ENCODE peak calls at places on chromosomes 1 and 21, in six cellular contexts. U is SK-N-SH, S is mammary epithelial cell, Z is GM23248, N is DND-41, P is H9. J is an unnamed sample. For H3K9me3, the result is how much of the 10 kb centered on the place peaks cover.

GRCh38 chr21:28773036-28773435 is 219.6 kb downstream of the LTN1 start:
- DNase-seq in U (no peak), S (no peak), Z (peak), N (no peak), P (no peak), J (no peak)

GRCh38 chr21:9780441-9780937 is 740.9 kb upstream of the TPTE start:
- DNase-seq in U (no peak), S (no peak), Z (no peak), N (no peak), P (no peak), J (no peak)

GRCh38 chr1:111571987-111572386 is 47.6 kb upstream of the RAP1A start:
- DNase-seq in U (no peak), S (no peak), Z (peak), N (no peak), P (no peak), J (no peak)

GRCh38 chr21:44985441-44986401 is 45.9 kb downstream of the SLX9 start:
- DNase-seq in U (peak), S (no peak), Z (no peak), N (no peak), P (no peak), J (no peak)

GRCh38 chr1:225428879-225429455 is 1.1 kb upstream of the LBR start:
- DNase-seq in U (no peak), S (no peak), Z (peak), N (no peak), P (no peak), J (no peak)

GRCh38 chr1:57824535-57824934 is 400.7 kb upstream of the DAB1 start:
- DNase-seq in U (peak), S (peak), Z (no peak), N (no peak), P (no peak), J (no peak)

GRCh38 chr1:221989741-221990140 is 247.9 kb upstream of the DUSP10 start:
- DNase-seq in U (no peak), S (no peak), Z (no peak), N (no peak), P (no peak), J (no peak)

GRCh38 chr1:22826630-22827580 is 116.3 kb downstream of the EPHB2 start:
- DNase-seq in U (no peak), S (peak), Z (peak), N (no peak), P (peak), J (no peak)

GRCh38 chr1:68624233-68624632 is 127.4 kb upstream of the DEPDC1 start:
- DNase-seq in U (no peak), S (peak), Z (peak), N (no peak), P (no peak), J (no peak)

GRCh38 chr21:45972716-45973474 is 8.7 kb upstream of the COL6A1 start:
- DNase-seq in U (peak), S (no peak), Z (peak), N (no peak), P (no peak), J (no peak)

GRCh38 chr1:155007253-155007828 is 4.7 kb downstream of the ZBTB7B start:
- DNase-seq in U (no peak), S (no peak), Z (no peak), N (no peak), P (no peak), J (no peak)

GRCh38 chr21:39125752-39126485 is 57.3 kb downstream of the PSMG1 start:
- DNase-seq in U (peak), S (peak), Z (peak), N (peak), P (peak), J (no peak)

GRCh38 chr1:201468501-201468843 is 516 bp downstream of the PHLDA3 start:
- DNase-seq in U (peak), S (no peak), Z (peak), N (peak), P (no peak), J (no peak)

GRCh38 chr1:19582318-19582717 is 61.8 kb upstream of the NBL1 start:
- DNase-seq in U (peak), S (peak), Z (peak), N (peak), P (peak), J (no peak)

GRCh38 chr1:84840346-84840745 is 52.7 kb downstream of the LPAR3 start:
- DNase-seq in U (no peak), S (no peak), Z (no peak), N (no peak), P (no peak), J (no peak)

GRCh38 chr1:108643492-108644333 is 17.2 kb downstream of the HENMT1 start:
- DNase-seq in U (peak), S (peak), Z (peak), N (peak), P (no peak), J (peak)

GRCh38 chr21:46517361-46517760 is 58.7 kb downstream of the DIP2A start:
- DNase-seq in U (no peak), S (no peak), Z (no peak), N (no peak), P (no peak), J (no peak)

GRCh38 chr1:202852163-202852904 is 36.6 kb downstream of the RABIF start:
- DNase-seq in U (peak), S (peak), Z (peak), N (peak), P (peak), J (no peak)

GRCh38 chr1:68347415-68347814 is 102.3 kb downstream of the RPE65 start:
- DNase-seq in U (no peak), S (no peak), Z (no peak), N (no peak), P (no peak), J (no peak)

GRCh38 chr21:44065428-44065827 is 41.8 kb upstream of the PWP2 start:
- DNase-seq in U (no peak), S (no peak), Z (no peak), N (peak), P (no peak), J (no peak)

GRCh38 chr1:163467291-163467690 is 145.5 kb downstream of the NUF2 start:
- DNase-seq in U (no peak), S (no peak), Z (no peak), N (no peak), P (no peak), J (no peak)
- H3K9me3 ChIP-seq in U (under half), S (under half), Z (under half), N (under half), P (under half), J (under half)

GRCh38 chr1:42940851-42941639 is 17.6 kb downstream of the SLC2A1 start:
- DNase-seq in U (no peak), S (peak), Z (peak), N (no peak), P (peak), J (no peak)
- H3K27ac ChIP-seq in U (peak), S (peak), Z (peak), N (no peak), P (no peak), J (no peak)

GRCh38 chr1:179156026-179156425 is 73.5 kb downstream of the ABL2 start:
- DNase-seq in U (no peak), S (no peak), Z (no peak), N (no peak), P (no peak), J (no peak)

GRCh38 chr1:179153217-179153616 is 71.3 kb downstream of the TOR3A start:
- DNase-seq in U (no peak), S (no peak), Z (peak), N (no peak), P (no peak), J (no peak)

GRCh38 chr1:179155615-179156014 is 73.7 kb downstream of the TOR3A start:
- DNase-seq in U (no peak), S (no peak), Z (peak), N (no peak), P (no peak), J (no peak)

GRCh38 chr1:179154437-179154836 is 72.6 kb downstream of the TOR3A start:
- DNase-seq in U (no peak), S (no peak), Z (no peak), N (no peak), P (no peak), J (no peak)

GRCh38 chr1:179151908-179152682 is 70.2 kb downstream of the TOR3A start:
- DNase-seq in U (no peak), S (no peak), Z (no peak), N (no peak), P (no peak), J (no peak)
- H3K9ac ChIP-seq in U (no peak), S (no peak), Z (no peak), N (no peak), P (no peak), J (no peak)

DNA sequence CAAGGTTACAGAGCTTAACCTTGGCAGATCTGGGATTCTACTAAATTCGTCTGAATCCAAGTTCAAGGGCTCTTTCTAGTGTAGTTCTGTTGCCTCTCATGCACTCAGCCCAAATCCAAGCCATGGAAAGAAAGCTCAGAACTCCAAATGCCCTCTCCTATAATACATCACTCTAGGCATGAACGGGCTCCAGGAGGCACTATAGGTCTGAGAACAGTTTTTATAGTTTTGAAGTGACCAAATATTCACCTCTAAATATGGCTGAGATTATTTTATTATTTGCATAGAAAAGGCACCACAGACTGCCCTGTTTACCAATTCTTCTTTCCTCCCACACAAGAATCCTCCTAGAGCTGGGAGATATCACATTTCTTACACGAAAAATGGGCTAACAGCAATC is 327.9 kb upstream of the BEND5 start:
- DNase-seq in U (no peak), S (no peak), Z (no peak), N (no peak), P (no peak), J (no peak)
- H3K9me3 ChIP-seq in U (under half), S (under half), Z (under half), N (under half), P (under half), J (under half)

DNA sequence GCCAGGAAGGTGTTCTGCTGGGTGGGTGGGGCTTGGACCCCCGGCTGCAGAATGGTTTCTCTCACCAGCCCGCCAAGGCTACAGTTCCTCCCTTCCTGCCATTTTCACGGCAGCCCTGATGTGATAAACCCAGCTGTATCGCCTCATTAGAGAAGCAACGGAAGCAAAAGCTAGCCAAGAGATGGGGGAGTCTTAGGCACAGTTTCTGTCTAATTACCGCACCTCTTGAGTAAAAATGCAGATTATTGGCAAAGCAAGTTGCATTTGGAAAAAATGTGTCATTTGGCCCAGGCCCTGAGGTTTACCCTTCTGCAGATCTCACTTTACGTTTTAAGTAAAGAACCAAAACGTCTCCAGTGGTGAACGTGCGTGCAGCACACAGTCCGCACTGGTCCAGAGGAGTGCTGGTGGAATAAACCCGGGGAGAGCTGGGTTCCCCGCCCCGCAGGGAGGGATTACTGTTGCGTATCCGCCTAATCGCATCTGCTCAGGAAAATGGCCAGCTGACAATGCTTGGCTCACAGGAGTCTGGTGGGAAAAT is 109.9 kb downstream of the GALNT2 start:
- DNase-seq in U (peak), S (no peak), Z (peak), N (no peak), P (peak), J (no peak)
- H3K27ac ChIP-seq in U (peak), S (no peak), Z (peak), N (no peak), P (no peak), J (no peak)

DNA sequence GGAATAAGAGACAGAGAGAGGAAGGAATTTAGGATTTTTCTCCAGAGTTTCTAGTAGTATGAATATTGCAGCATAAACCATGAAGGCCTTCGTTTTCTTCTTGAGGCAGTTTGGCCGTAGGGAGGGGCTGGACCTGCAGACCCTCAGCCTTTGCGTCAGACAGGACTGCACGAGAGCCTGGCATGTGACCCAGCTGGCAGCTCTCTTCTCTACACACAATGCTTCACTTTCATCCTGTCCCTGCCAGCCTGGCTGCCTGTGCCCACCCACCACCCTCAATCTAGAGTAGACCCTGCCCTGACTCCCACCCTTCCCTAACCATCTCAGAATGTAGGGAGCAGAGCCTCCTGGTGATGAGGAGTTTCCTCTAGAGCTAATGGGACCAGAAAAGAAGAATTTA is 1.6 kb downstream of the CA14 start:
- DNase-seq in U (no peak), S (no peak), Z (no peak), N (no peak), P (no peak), J (no peak)
- H3K9ac ChIP-seq in U (no peak), S (no peak), Z (no peak), N (no peak), P (peak), J (peak)

DNA sequence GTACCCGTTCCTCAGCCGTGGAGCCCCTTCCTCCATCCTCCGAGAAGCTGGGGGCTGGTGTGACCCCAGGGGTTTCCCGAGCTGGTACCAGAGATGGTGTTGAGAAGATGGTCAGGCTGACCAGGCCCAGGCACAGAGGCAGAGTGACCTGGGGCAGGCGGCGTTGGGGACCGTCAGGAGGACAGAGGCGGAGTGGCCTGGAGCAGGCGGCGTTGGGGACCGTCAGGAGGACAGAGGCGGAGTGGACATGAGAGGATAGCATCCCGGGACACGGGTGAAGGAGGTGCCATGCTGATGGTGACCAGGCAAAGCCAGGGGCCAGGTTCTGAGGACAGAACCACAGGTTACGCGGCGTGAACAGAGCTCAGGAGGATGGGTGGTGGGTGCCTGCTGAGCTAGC is 75.9 kb upstream of the TTC34 start:
- DNase-seq in U (no peak), S (no peak), Z (no peak), N (no peak), P (no peak), J (no peak)
- H3K9me3 ChIP-seq in U (under half), S (half or more), Z (under half), N (under half), P (half or more), J (under half)

J was measured in SK-N-MC.